ENCODE peak calls at places on chromosome 6, in five cellular contexts. One of them, this sample, is unnamed.

GRCh38 chr6:159044899-159045727 is at the start of gene TAGAP:
- DNase-seq in GM04504: no peak
- DNase-seq in natural killer cell treated with Interleukin-12 subunit alpha and Interleukin-12 subunit beta and Interleukin-15 and Interleukin-18, amount 100 ng/mL, for 72 hours: peak; percentile 86
- DNase-seq in aorta: no peak
- DNase-seq in prostate gland: peak; percentile 46
- DNase-seq in this sample: no peak

GRCh38 chr6:28449056-28449455 is 5.8 kb upstream of the ZSCAN23 start:
- DNase-seq in GM04504: no peak
- DNase-seq in natural killer cell treated with Interleukin-12 subunit alpha and Interleukin-12 subunit beta and Interleukin-15 and Interleukin-18, amount 100 ng/mL, for 72 hours: no peak
- DNase-seq in aorta: no peak
- DNase-seq in prostate gland: no peak
- DNase-seq in this sample: no peak

GRCh38 chr6:111540971-111541719 is 58.1 kb upstream of the REV3L start:
- DNase-seq in GM04504: no peak
- DNase-seq in natural killer cell treated with Interleukin-12 subunit alpha and Interleukin-12 subunit beta and Interleukin-15 and Interleukin-18, amount 100 ng/mL, for 72 hours: no peak
- DNase-seq in aorta: no peak
- DNase-seq in prostate gland: no peak
- DNase-seq in this sample: no peak

GRCh38 chr6:149614352-149614751 is 34.2 kb downstream of the KATNA1 start:
- DNase-seq in GM04504: peak; percentile 1
- DNase-seq in natural killer cell treated with Interleukin-12 subunit alpha and Interleukin-12 subunit beta and Interleukin-15 and Interleukin-18, amount 100 ng/mL, for 72 hours: no peak
- DNase-seq in aorta: no peak
- DNase-seq in prostate gland: no peak
- DNase-seq in this sample: no peak

GRCh38 chr6:150934380-150934779 is 68.9 kb downstream of the MTHFD1L start:
- DNase-seq in GM04504: peak; percentile 80
- DNase-seq in natural killer cell treated with Interleukin-12 subunit alpha and Interleukin-12 subunit beta and Interleukin-15 and Interleukin-18, amount 100 ng/mL, for 72 hours: no peak
- DNase-seq in aorta: no peak
- DNase-seq in prostate gland: no peak
- DNase-seq in this sample: no peak

GRCh38 chr6:131383421-131384411 is 189.3 kb upstream of the ARG1 start:
- DNase-seq in GM04504: no peak
- DNase-seq in natural killer cell treated with Interleukin-12 subunit alpha and Interleukin-12 subunit beta and Interleukin-15 and Interleukin-18, amount 100 ng/mL, for 72 hours: no peak
- DNase-seq in aorta: no peak
- DNase-seq in prostate gland: no peak
- DNase-seq in this sample: no peak

GRCh38 chr6:129055796-129056195 is 172.9 kb downstream of the LAMA2 start:
- DNase-seq in GM04504: no peak
- DNase-seq in natural killer cell treated with Interleukin-12 subunit alpha and Interleukin-12 subunit beta and Interleukin-15 and Interleukin-18, amount 100 ng/mL, for 72 hours: no peak
- DNase-seq in aorta: no peak
- DNase-seq in prostate gland: no peak
- DNase-seq in this sample: no peak

GRCh38 chr6:143236151-143236788 is 175.6 kb downstream of the AIG1 start:
- DNase-seq in GM04504: peak; percentile 81
- DNase-seq in natural killer cell treated with Interleukin-12 subunit alpha and Interleukin-12 subunit beta and Interleukin-15 and Interleukin-18, amount 100 ng/mL, for 72 hours: no peak
- DNase-seq in aorta: no peak
- DNase-seq in prostate gland: no peak
- DNase-seq in this sample: peak; percentile 69

GRCh38 chr6:151142676-151143075 is 97.1 kb upstream of the AKAP12 start:
- DNase-seq in GM04504: no peak
- DNase-seq in natural killer cell treated with Interleukin-12 subunit alpha and Interleukin-12 subunit beta and Interleukin-15 and Interleukin-18, amount 100 ng/mL, for 72 hours: no peak
- DNase-seq in aorta: no peak
- DNase-seq in prostate gland: no peak
- DNase-seq in this sample: no peak

GRCh38 chr6:28742668-28743270 is 181.0 kb downstream of the TRIM27 start:
- DNase-seq in GM04504: no peak
- DNase-seq in natural killer cell treated with Interleukin-12 subunit alpha and Interleukin-12 subunit beta and Interleukin-15 and Interleukin-18, amount 100 ng/mL, for 72 hours: no peak
- DNase-seq in aorta: no peak
- DNase-seq in prostate gland: no peak
- DNase-seq in this sample: peak; percentile 70

GRCh38 chr6:18491303-18492090 is 104.3 kb downstream of the RNF144B start:
- DNase-seq in GM04504: no peak
- DNase-seq in natural killer cell treated with Interleukin-12 subunit alpha and Interleukin-12 subunit beta and Interleukin-15 and Interleukin-18, amount 100 ng/mL, for 72 hours: no peak
- DNase-seq in aorta: no peak
- DNase-seq in prostate gland: peak; percentile 68
- DNase-seq in this sample: no peak

GRCh38 chr6:128719786-128720185 is 163.2 kb upstream of the LAMA2 start:
- DNase-seq in GM04504: no peak
- DNase-seq in natural killer cell treated with Interleukin-12 subunit alpha and Interleukin-12 subunit beta and Interleukin-15 and Interleukin-18, amount 100 ng/mL, for 72 hours: no peak
- DNase-seq in aorta: no peak
- DNase-seq in prostate gland: no peak
- DNase-seq in this sample: no peak

GRCh38 chr6:119284861-119285521 is 64.6 kb downstream of the MAN1A1 start:
- DNase-seq in GM04504: no peak
- DNase-seq in natural killer cell treated with Interleukin-12 subunit alpha and Interleukin-12 subunit beta and Interleukin-15 and Interleukin-18, amount 100 ng/mL, for 72 hours: no peak
- DNase-seq in aorta: no peak
- DNase-seq in prostate gland: no peak
- DNase-seq in this sample: no peak

GRCh38 chr6:10831609-10832008 is 6.7 kb downstream of the MAK start:
- DNase-seq in GM04504: no peak
- DNase-seq in natural killer cell treated with Interleukin-12 subunit alpha and Interleukin-12 subunit beta and Interleukin-15 and Interleukin-18, amount 100 ng/mL, for 72 hours: no peak
- DNase-seq in aorta: no peak
- DNase-seq in prostate gland: no peak
- DNase-seq in this sample: no peak

GRCh38 chr6:122722746-122723145 is 56.8 kb upstream of the FABP7 start:
- DNase-seq in GM04504: no peak
- DNase-seq in natural killer cell treated with Interleukin-12 subunit alpha and Interleukin-12 subunit beta and Interleukin-15 and Interleukin-18, amount 100 ng/mL, for 72 hours: no peak
- DNase-seq in aorta: no peak
- DNase-seq in prostate gland: no peak
- DNase-seq in this sample: no peak

GRCh38 chr6:164477790-164478189 is 831.6 kb downstream of the C6orf118 start:
- DNase-seq in GM04504: no peak
- DNase-seq in natural killer cell treated with Interleukin-12 subunit alpha and Interleukin-12 subunit beta and Interleukin-15 and Interleukin-18, amount 100 ng/mL, for 72 hours: no peak
- DNase-seq in aorta: no peak
- DNase-seq in prostate gland: no peak
- DNase-seq in this sample: no peak

GRCh38 chr6:159525445-159526031 is 167.5 kb downstream of the SOD2 start:
- DNase-seq in GM04504: no peak
- DNase-seq in natural killer cell treated with Interleukin-12 subunit alpha and Interleukin-12 subunit beta and Interleukin-15 and Interleukin-18, amount 100 ng/mL, for 72 hours: no peak
- DNase-seq in aorta: no peak
- DNase-seq in prostate gland: no peak
- DNase-seq in this sample: no peak

GRCh38 chr6:158939255-158940170 is 60.5 kb downstream of the RSPH3 start:
- DNase-seq in GM04504: no peak
- DNase-seq in natural killer cell treated with Interleukin-12 subunit alpha and Interleukin-12 subunit beta and Interleukin-15 and Interleukin-18, amount 100 ng/mL, for 72 hours: no peak
- DNase-seq in aorta: no peak
- DNase-seq in prostate gland: no peak
- DNase-seq in this sample: no peak

GRCh38 chr6:66376021-66376420 is 669.0 kb upstream of the EYS start:
- DNase-seq in GM04504: no peak
- DNase-seq in natural killer cell treated with Interleukin-12 subunit alpha and Interleukin-12 subunit beta and Interleukin-15 and Interleukin-18, amount 100 ng/mL, for 72 hours: no peak
- DNase-seq in aorta: no peak
- DNase-seq in prostate gland: no peak
- DNase-seq in this sample: no peak

GRCh38 chr6:12813321-12813720 is 96.8 kb downstream of the PHACTR1 start:
- DNase-seq in GM04504: peak; percentile 47
- DNase-seq in natural killer cell treated with Interleukin-12 subunit alpha and Interleukin-12 subunit beta and Interleukin-15 and Interleukin-18, amount 100 ng/mL, for 72 hours: no peak
- DNase-seq in aorta: no peak
- DNase-seq in prostate gland: no peak
- DNase-seq in this sample: no peak

GRCh38 chr6:16238658-16239089 is 287 bp downstream of the GMPR start:
- DNase-seq in GM04504: no peak
- DNase-seq in natural killer cell treated with Interleukin-12 subunit alpha and Interleukin-12 subunit beta and Interleukin-15 and Interleukin-18, amount 100 ng/mL, for 72 hours: no peak
- DNase-seq in aorta: no peak
- DNase-seq in prostate gland: no peak
- DNase-seq in this sample: no peak

GRCh38 chr6:124888581-124889371 is 73.5 kb upstream of the RNF217 start:
- DNase-seq in GM04504: no peak
- DNase-seq in natural killer cell treated with Interleukin-12 subunit alpha and Interleukin-12 subunit beta and Interleukin-15 and Interleukin-18, amount 100 ng/mL, for 72 hours: no peak
- DNase-seq in aorta: no peak
- DNase-seq in prostate gland: no peak
- DNase-seq in this sample: no peak

GRCh38 chr6:6736753-6737654 is 148.5 kb downstream of the LY86 start:
- DNase-seq in GM04504: peak; percentile 83
- DNase-seq in natural killer cell treated with Interleukin-12 subunit alpha and Interleukin-12 subunit beta and Interleukin-15 and Interleukin-18, amount 100 ng/mL, for 72 hours: no peak
- DNase-seq in aorta: peak; percentile 88
- DNase-seq in prostate gland: no peak
- DNase-seq in this sample: peak; percentile 63

GRCh38 chr6:370555-370954 is 21.0 kb upstream of the IRF4 start:
- DNase-seq in GM04504: no peak
- DNase-seq in natural killer cell treated with Interleukin-12 subunit alpha and Interleukin-12 subunit beta and Interleukin-15 and Interleukin-18, amount 100 ng/mL, for 72 hours: no peak
- DNase-seq in aorta: peak; percentile 58
- DNase-seq in prostate gland: no peak
- DNase-seq in this sample: no peak

GRCh38 chr6:90156861-90157260 is 139.8 kb downstream of the BACH2 start:
- DNase-seq in GM04504: no peak
- DNase-seq in natural killer cell treated with Interleukin-12 subunit alpha and Interleukin-12 subunit beta and Interleukin-15 and Interleukin-18, amount 100 ng/mL, for 72 hours: no peak
- DNase-seq in aorta: no peak
- DNase-seq in prostate gland: no peak
- DNase-seq in this sample: no peak

GRCh38 chr6:6246539-6246938 is 73.9 kb downstream of the F13A1 start:
- DNase-seq in GM04504: no peak
- DNase-seq in natural killer cell treated with Interleukin-12 subunit alpha and Interleukin-12 subunit beta and Interleukin-15 and Interleukin-18, amount 100 ng/mL, for 72 hours: no peak
- DNase-seq in aorta: no peak
- DNase-seq in prostate gland: no peak
- DNase-seq in this sample: no peak

GRCh38 chr6:125989631-125990030 is 3.3 kb downstream of the TRMT11 start:
- DNase-seq in GM04504: no peak
- DNase-seq in natural killer cell treated with Interleukin-12 subunit alpha and Interleukin-12 subunit beta and Interleukin-15 and Interleukin-18, amount 100 ng/mL, for 72 hours: no peak
- DNase-seq in aorta: no peak
- DNase-seq in prostate gland: no peak
- DNase-seq in this sample: no peak

GRCh38 chr6:111823012-111823411 is 50.2 kb downstream of the FYN start:
- DNase-seq in GM04504: no peak
- DNase-seq in natural killer cell treated with Interleukin-12 subunit alpha and Interleukin-12 subunit beta and Interleukin-15 and Interleukin-18, amount 100 ng/mL, for 72 hours: no peak
- DNase-seq in aorta: no peak
- DNase-seq in prostate gland: no peak
- DNase-seq in this sample: no peak

GRCh38 chr6:144543006-144543871 is 258.1 kb downstream of the UTRN start:
- DNase-seq in GM04504: peak; percentile 29
- DNase-seq in natural killer cell treated with Interleukin-12 subunit alpha and Interleukin-12 subunit beta and Interleukin-15 and Interleukin-18, amount 100 ng/mL, for 72 hours: no peak
- DNase-seq in aorta: no peak
- DNase-seq in prostate gland: no peak
- DNase-seq in this sample: no peak

GRCh38 chr6:98827295-98828159 is 6.8 kb upstream of the POU3F2 start:
- DNase-seq in GM04504: no peak
- DNase-seq in natural killer cell treated with Interleukin-12 subunit alpha and Interleukin-12 subunit beta and Interleukin-15 and Interleukin-18, amount 100 ng/mL, for 72 hours: no peak
- DNase-seq in aorta: peak; percentile 68
- DNase-seq in prostate gland: no peak
- DNase-seq in this sample: no peak

GRCh38 chr6:141988954-141989705 is 143.6 kb upstream of the GJE1 start:
- DNase-seq in GM04504: peak; percentile 62
- DNase-seq in natural killer cell treated with Interleukin-12 subunit alpha and Interleukin-12 subunit beta and Interleukin-15 and Interleukin-18, amount 100 ng/mL, for 72 hours: no peak
- DNase-seq in aorta: no peak
- DNase-seq in prostate gland: peak; percentile 8
- DNase-seq in this sample: peak; percentile 63

GRCh38 chr6:36210886-36211595 is 14.5 kb downstream of the BRPF3 start:
- DNase-seq in GM04504: no peak
- DNase-seq in natural killer cell treated with Interleukin-12 subunit alpha and Interleukin-12 subunit beta and Interleukin-15 and Interleukin-18, amount 100 ng/mL, for 72 hours: no peak
- DNase-seq in aorta: no peak
- DNase-seq in prostate gland: no peak
- DNase-seq in this sample: no peak

GRCh38 chr6:41028618-41029486 is 10.2 kb downstream of the UNC5CL start:
- DNase-seq in GM04504: no peak
- DNase-seq in natural killer cell treated with Interleukin-12 subunit alpha and Interleukin-12 subunit beta and Interleukin-15 and Interleukin-18, amount 100 ng/mL, for 72 hours: no peak
- DNase-seq in aorta: no peak
- DNase-seq in prostate gland: no peak
- DNase-seq in this sample: no peak

GRCh38 chr6:13908955-13909381 is 15.8 kb upstream of the RNF182 start:
- DNase-seq in GM04504: peak; percentile 42
- DNase-seq in natural killer cell treated with Interleukin-12 subunit alpha and Interleukin-12 subunit beta and Interleukin-15 and Interleukin-18, amount 100 ng/mL, for 72 hours: no peak
- DNase-seq in aorta: no peak
- DNase-seq in prostate gland: peak; percentile 45
- DNase-seq in this sample: peak; percentile 47

GRCh38 chr6:118187568-118188164 is 280.6 kb downstream of the SLC35F1 start:
- DNase-seq in GM04504: peak; percentile 9
- DNase-seq in natural killer cell treated with Interleukin-12 subunit alpha and Interleukin-12 subunit beta and Interleukin-15 and Interleukin-18, amount 100 ng/mL, for 72 hours: no peak
- DNase-seq in aorta: no peak
- DNase-seq in prostate gland: no peak
- DNase-seq in this sample: no peak

GRCh38 chr6:4568138-4568537 is 208.1 kb upstream of the CDYL start:
- DNase-seq in GM04504: no peak
- DNase-seq in natural killer cell treated with Interleukin-12 subunit alpha and Interleukin-12 subunit beta and Interleukin-15 and Interleukin-18, amount 100 ng/mL, for 72 hours: no peak
- DNase-seq in aorta: no peak
- DNase-seq in prostate gland: no peak
- DNase-seq in this sample: no peak

GRCh38 chr6:156160007-156160787 is 617.0 kb upstream of the ARID1B start:
- DNase-seq in GM04504: no peak
- DNase-seq in natural killer cell treated with Interleukin-12 subunit alpha and Interleukin-12 subunit beta and Interleukin-15 and Interleukin-18, amount 100 ng/mL, for 72 hours: no peak
- DNase-seq in aorta: no peak
- DNase-seq in prostate gland: no peak
- DNase-seq in this sample: no peak

This sample was measured in HFF-Myc.